ENCODE peak calls at places on chromosomes 7 and 10, in eight cellular contexts. H is IMR-90, P is right lobe of liver, K is spleen, F is suprapubic skin, Y is transverse colon, W is heart left ventricle, C is Peyer's patch. Z is an unnamed sample.

GRCh38 chr10:74055383-74056065 is 57.6 kb downstream of the VCL start:
- DNase-seq in H (no peak), P (no peak), K (no peak), F (no peak), Y (no peak), W (no peak), C (no peak), Z (no peak)

GRCh38 chr10:5412277-5412941 is at the start of gene NET1:
- DNase-seq in H (peak), P (peak), K (peak), F (peak), Y (peak), W (peak), C (peak), Z (peak)

GRCh38 chr10:12625393-12626023 is 276.2 kb downstream of the CAMK1D start:
- DNase-seq in H (no peak), P (no peak), K (no peak), F (no peak), Y (no peak), W (no peak), C (no peak), Z (no peak)

GRCh38 chr7:52455571-52455970 is 579.9 kb upstream of the POM121L12 start:
- DNase-seq in H (no peak), P (no peak), K (no peak), F (no peak), Y (no peak), W (no peak), C (no peak), Z (no peak)

GRCh38 chr10:21692909-21693308 is 158.9 kb downstream of the MLLT10 start:
- DNase-seq in H (no peak), P (no peak), K (no peak), F (no peak), Y (no peak), W (no peak), C (no peak), Z (no peak)

GRCh38 chr7:1124816-1125602 is 35.0 kb downstream of the ZFAND2A start:
- DNase-seq in H (no peak), P (peak), K (peak), F (peak), Y (no peak), W (no peak), C (no peak), Z (peak)

GRCh38 chr10:125161570-125162139 is 1.3 kb upstream of the CTBP2 start:
- DNase-seq in H (peak), P (peak), K (peak), F (peak), Y (no peak), W (no peak), C (peak), Z (no peak)

GRCh38 chr10:75926763-75927162 is 495.3 kb downstream of the LRMDA start:
- DNase-seq in H (peak), P (peak), K (no peak), F (no peak), Y (peak), W (no peak), C (peak), Z (no peak)

GRCh38 chr10:58424176-58424575 is 39.0 kb downstream of the TFAM start:
- DNase-seq in H (peak), P (no peak), K (no peak), F (no peak), Y (no peak), W (no peak), C (no peak), Z (no peak)

GRCh38 chr10:109956454-109957091 is 33.3 kb upstream of the XPNPEP1 start:
- DNase-seq in H (peak), P (no peak), K (no peak), F (no peak), Y (no peak), W (no peak), C (peak), Z (no peak)

GRCh38 chr7:105389889-105390288 is 1.2 kb upstream of the SRPK2 start:
- DNase-seq in H (no peak), P (no peak), K (no peak), F (no peak), Y (no peak), W (no peak), C (no peak), Z (no peak)

GRCh38 chr7:108235451-108236061 is 105.4 kb upstream of the LAMB4 start:
- DNase-seq in H (peak), P (no peak), K (no peak), F (no peak), Y (no peak), W (no peak), C (no peak), Z (no peak)

GRCh38 chr7:102434039-102434481 is 685 bp downstream of the ORAI2 start:
- DNase-seq in H (peak), P (no peak), K (peak), F (no peak), Y (no peak), W (no peak), C (no peak), Z (no peak)

DNA sequence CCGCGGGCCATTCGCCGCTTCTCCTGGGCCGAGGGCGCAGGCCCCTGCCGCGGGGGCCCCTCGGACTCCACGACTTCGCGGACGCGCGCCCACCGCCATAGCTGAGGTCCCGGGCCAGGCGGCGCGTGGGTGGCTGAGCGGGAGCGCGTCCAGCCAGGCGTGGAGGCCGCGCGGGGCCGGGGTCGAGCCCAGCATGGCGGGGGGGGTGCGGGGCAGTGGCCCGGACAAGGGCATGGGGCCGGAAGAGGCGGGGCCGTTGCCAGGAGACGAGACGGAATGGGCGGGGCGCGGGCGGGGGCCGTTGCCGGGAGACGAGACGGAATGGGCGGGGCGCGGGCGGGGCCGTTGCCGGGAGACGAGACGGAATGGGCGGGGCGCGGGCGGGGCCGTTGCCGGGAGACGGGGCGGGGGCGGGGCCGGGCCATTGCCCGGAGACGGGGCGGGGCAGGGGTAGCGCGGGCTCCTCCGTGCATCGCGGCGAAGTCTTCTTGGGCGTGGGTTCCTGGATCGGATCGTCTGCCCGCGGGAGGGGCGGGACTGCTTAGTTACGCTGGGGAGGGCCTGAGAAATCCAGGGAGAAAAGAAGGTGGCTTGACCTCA is 14.8 kb downstream of the ADAM8 start:
- DNase-seq in H (peak), P (peak), K (peak), F (peak), Y (peak), W (peak), C (peak), Z (peak)
- TF ChIP-seq POLR2A in H (peak), P (peak), K (no peak), F (no peak), Y (no peak), W (peak), C (no peak), Z (no peak)

GRCh38 chr7:121388950-121389349 is 7.2 kb downstream of the FAM3C start:
- DNase-seq in H (no peak), P (no peak), K (no peak), F (no peak), Y (no peak), W (no peak), C (no peak), Z (no peak)
- H3K27ac ChIP-seq in H (no peak), P (no peak), K (peak), F (no peak), Y (no peak), W (no peak), C (no peak), Z (no peak)

DNA sequence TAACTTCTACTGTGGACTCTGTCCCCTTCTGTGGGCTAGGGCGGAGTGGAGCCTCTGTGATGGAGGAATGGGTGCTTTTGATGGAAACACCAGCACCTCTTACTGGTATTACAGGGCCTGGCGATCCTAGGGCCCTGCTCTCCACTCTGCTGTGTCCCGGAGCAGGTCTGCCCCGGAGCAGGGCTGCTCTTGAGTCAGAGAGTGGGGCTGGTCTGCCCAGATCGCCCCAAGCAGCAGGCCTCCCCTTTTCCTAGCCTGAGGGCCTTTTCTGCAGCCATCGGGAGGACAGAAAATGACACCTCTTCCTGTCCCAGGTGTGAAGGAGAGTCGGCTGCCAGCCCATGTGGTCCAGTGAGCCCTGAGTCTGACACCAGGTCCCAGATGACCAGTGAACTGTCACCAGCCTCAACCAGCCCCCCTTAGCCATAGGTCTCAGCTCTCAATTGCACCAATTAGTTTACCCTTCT is 1.4 kb downstream of the ZNF282 start:
- DNase-seq in H (no peak), P (no peak), K (peak), F (no peak), Y (peak), W (no peak), C (no peak), Z (no peak)
- TF ChIP-seq POLR2A in H (peak), P (no peak), K (no peak), F (no peak), Y (no peak), W (no peak), C (no peak), Z (no peak)

DNA sequence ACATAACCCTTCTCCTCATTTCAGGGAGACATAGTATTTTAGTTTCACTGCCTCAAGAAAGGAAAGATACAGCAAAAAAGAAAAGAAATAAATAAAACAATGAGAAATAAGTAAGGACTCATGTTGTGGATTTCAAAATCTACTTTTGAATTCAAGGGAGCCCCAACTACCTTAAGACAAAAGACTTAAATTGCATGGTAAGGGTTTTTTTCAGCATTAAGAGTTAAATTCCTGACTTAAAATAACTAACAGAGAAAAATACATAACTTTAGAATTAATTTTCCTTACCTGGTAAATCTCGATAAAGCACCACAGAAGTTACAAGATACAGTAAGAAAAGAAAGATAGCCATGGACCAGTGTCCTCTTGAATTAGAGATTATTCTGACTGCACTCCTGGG is 292.4 kb upstream of the SEMA3C start:
- DNase-seq in H (no peak), P (no peak), K (no peak), F (no peak), Y (no peak), W (no peak), C (no peak), Z (no peak)
- H3K27ac ChIP-seq in H (no peak), P (no peak), K (no peak), F (no peak), Y (peak), W (no peak), C (no peak), Z (no peak)

GRCh38 chr10:79070611-79071534 is 2.1 kb downstream of the ZMIZ1 start:
- DNase-seq in H (peak), P (peak), K (peak), F (peak), Y (peak), W (peak), C (peak), Z (peak)
- TF ChIP-seq POLR2A in H (peak), P (peak), K (no peak), F (peak), Y (peak), W (peak), C (peak), Z (peak)

GRCh38 chr7:44184221-44184873 is 4.9 kb downstream of the GCK start:
- DNase-seq in H (peak), P (no peak), K (no peak), F (no peak), Y (no peak), W (no peak), C (no peak), Z (no peak)
- H3K27ac ChIP-seq in H (no peak), P (no peak), K (no peak), F (no peak), Y (no peak), W (no peak), C (no peak), Z (no peak)

DNA sequence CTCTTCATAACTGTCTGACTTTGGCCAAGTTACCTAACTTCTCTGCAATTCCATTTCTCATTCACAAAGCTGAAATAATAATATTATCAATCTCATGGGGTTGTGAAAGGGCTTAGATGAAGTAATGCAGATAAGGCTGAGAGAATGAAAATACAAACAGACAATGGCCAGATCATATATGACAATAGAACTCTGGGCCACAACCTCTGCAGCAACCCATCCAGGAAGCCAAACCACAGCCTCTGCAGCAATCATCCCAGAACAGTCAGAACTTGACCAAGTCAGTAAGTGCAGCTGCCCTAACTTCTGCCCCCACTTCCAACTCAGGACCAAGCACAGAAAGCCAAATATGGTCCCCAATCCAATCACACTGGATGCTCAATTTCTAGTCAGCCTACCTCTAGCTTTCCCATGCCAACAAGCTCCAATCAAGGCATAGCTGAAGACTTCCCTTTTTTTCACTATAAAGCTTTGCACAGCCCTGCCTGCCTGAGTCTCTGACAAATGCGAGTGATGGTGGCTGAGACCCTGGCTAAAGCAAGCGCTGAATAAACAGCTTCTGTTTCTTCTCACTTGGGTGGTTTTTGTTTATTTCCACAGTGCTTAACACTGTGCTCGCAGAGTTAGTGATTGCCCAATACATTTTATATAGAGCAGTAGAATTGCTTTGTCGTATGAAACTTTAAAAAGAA is 34.8 kb upstream of the TNPO3 start:
- DNase-seq in H (no peak), P (no peak), K (no peak), F (peak), Y (no peak), W (no peak), C (no peak), Z (no peak)
- TF ChIP-seq POLR2A in H (no peak), P (no peak), K (no peak), F (no peak), Y (no peak), W (no peak), C (no peak), Z (no peak)

DNA sequence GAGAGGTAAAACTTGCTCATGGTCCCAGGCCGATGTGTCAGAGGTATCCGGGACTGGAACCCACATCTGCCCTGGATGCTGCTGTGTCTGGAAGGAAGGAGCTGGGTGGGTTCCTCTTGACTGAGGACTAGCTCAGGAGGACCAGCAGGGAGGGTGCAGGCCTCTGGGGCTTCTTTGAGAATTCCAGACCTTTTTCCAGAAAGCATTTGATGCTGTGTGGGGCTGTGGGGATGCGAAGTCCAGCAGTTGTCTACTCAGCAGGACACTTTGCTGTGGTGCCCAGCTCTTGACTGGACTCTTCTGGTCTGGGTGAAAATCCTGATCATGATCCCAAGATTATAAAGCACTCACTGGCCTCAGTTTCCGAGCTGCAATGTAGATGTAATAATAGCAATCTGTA is 1.7 kb downstream of the RAMP3 start:
- DNase-seq in H (no peak), P (no peak), K (peak), F (peak), Y (no peak), W (no peak), C (no peak), Z (no peak)
- H3K27ac ChIP-seq in H (no peak), P (no peak), K (no peak), F (no peak), Y (no peak), W (peak), C (no peak), Z (no peak)

GRCh38 chr7:140230517-140230861 is 53.7 kb upstream of the KDM7A start:
- DNase-seq in H (no peak), P (peak), K (peak), F (peak), Y (peak), W (peak), C (peak), Z (no peak)
- TF ChIP-seq POLR2A in H (no peak), P (no peak), K (no peak), F (no peak), Y (no peak), W (peak), C (no peak), Z (no peak)

DNA sequence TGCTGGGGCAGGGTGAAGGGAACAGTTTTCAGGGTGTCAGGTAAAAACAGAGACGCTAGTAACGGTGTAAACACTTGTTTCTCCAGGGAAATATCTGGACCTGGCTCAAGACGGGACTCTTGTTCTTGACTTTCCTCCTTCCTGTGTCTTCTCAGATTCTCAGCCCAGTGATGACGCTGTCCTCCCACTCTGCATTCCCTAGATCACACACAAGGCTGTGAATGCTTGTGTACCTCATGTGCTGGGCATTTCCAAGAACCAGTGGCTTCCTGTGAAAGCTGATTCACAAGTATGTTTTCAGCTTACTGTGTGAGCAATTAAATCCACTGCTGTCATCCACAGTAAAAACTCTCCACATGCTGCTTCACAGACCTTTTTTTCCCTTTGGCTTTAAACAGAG is 193.9 kb upstream of the DPP6 start:
- DNase-seq in H (no peak), P (no peak), K (no peak), F (no peak), Y (no peak), W (no peak), C (no peak), Z (no peak)
- H3K27ac ChIP-seq in H (no peak), P (no peak), K (no peak), F (no peak), Y (peak), W (no peak), C (no peak), Z (no peak)

Z was measured in breast epithelium.